ENCODE peak calls at places on chromosomes 7 and 10, in ten cellular contexts. X is Calu3, L is foreskin keratinocyte, U is upper lobe of right lung, T is HL-60, I is MCF 10A, W is cardiac fibroblast, F is fibroblast of mammary gland, H is pancreas, Q is lower leg skin. C is an unnamed sample.

GRCh38 chr10:10881132-10881813 is 136.4 kb upstream of the CELF2 start:
- DNase-seq in Q (no peak), W (no peak), F (no peak), I (no peak), U (no peak), H (no peak), X (no peak), L (no peak), T (no peak), C (no peak)

GRCh38 chr7:135900186-135900585 is 77.0 kb downstream of the MTPN start:
- DNase-seq in X (no peak), W (no peak), Q (no peak), H (no peak), T (no peak), L (no peak), I (no peak), F (no peak), U (no peak), C (no peak)

GRCh38 chr7:69654381-69654780 is 56.1 kb downstream of the AUTS2 start:
- DNase-seq in Q (no peak), I (no peak), W (peak; percentile 31), H (no peak), T (peak; percentile 53), X (no peak), F (peak; percentile 73), U (no peak), L (no peak), C (no peak)

GRCh38 chr10:124238367-124238766 is 145.0 kb upstream of the CHST15 start:
- DNase-seq in U (no peak), W (no peak), H (no peak), I (peak; percentile 31), X (no peak), Q (peak; percentile 65), L (peak; percentile 84), T (no peak), F (no peak), C (no peak)

GRCh38 chr10:132076578-132077081 is 10.9 kb downstream of the JAKMIP3 start:
- DNase-seq in W (no peak), H (no peak), L (no peak), U (no peak), T (no peak), F (no peak), Q (peak; percentile 75), X (no peak), I (no peak), C (peak; percentile 37)

GRCh38 chr7:157930441-157930840 is 593.6 kb downstream of the DNAJB6 start:
- DNase-seq in L (no peak), I (no peak), T (no peak), W (no peak), H (no peak), U (no peak), Q (peak; percentile 49), F (no peak), X (no peak), C (no peak)

GRCh38 chr7:15977663-15978062 is 291.2 kb upstream of the MEOX2 start:
- DNase-seq in X (no peak), U (no peak), H (no peak), F (peak; percentile 54), Q (no peak), I (no peak), T (no peak), W (peak; percentile 59), L (peak; percentile 13), C (no peak)

GRCh38 chr7:16465469-16466086 is at the start of gene SOSTDC1:
- DNase-seq in Q (no peak), T (no peak), H (no peak), U (no peak), X (peak; percentile 23), L (peak; percentile 60), I (no peak), F (peak; percentile 8), W (peak; percentile 10), C (peak; percentile 39)

GRCh38 chr10:97131702-97132101 is 54.1 kb downstream of the SLIT1 start:
- DNase-seq in W (peak; percentile 17), F (no peak), X (no peak), U (no peak), I (no peak), Q (no peak), L (no peak), H (no peak), T (no peak), C (no peak)

GRCh38 chr10:126527645-126528319 is 139.5 kb upstream of the ADAM12 start:
- DNase-seq in U (no peak), T (no peak), W (no peak), F (no peak), X (no peak), H (no peak), Q (peak; percentile 7), L (no peak), I (no peak), C (no peak)

GRCh38 chr10:3741688-3742461 is 43.1 kb downstream of the KLF6 start:
- DNase-seq in H (no peak), U (no peak), X (no peak), W (peak; percentile 22), T (no peak), L (peak; percentile 26), I (no peak), Q (no peak), F (peak; percentile 65), C (no peak)

GRCh38 chr7:3194501-3195141 is 106.4 kb upstream of the SDK1 start:
- DNase-seq in X (peak; percentile 95), L (peak; percentile 25), W (peak; percentile 91), Q (no peak), T (no peak), I (peak; percentile 34), U (no peak), H (no peak), F (peak; percentile 77), C (no peak)
- TF ChIP-seq CTCF in X (peak; percentile 87), L (no peak), W (peak; percentile 40), Q (no peak), T (no peak), I (no peak), U (peak; percentile 8), H (peak; percentile 30), F (peak; percentile 30), C (no peak)

GRCh38 chr7:130959743-130960207 is 225.8 kb upstream of the KLF14 start:
- DNase-seq in W (peak; percentile 80), U (no peak), T (peak; percentile 56), Q (no peak), F (peak; percentile 86), X (peak; percentile 63), H (no peak), I (peak; percentile 88), L (peak; percentile 72), C (no peak)
- TF ChIP-seq CTCF in W (peak; percentile 54), U (peak; percentile 35), T (peak; percentile 59), Q (no peak), F (peak; percentile 60), X (peak; percentile 58), H (no peak), I (peak; percentile 66), L (peak; percentile 71), C (no peak)

GRCh38 chr10:79246209-79246581 is 101.1 kb upstream of the PPIF start:
- DNase-seq in U (no peak), I (peak; percentile 21), T (no peak), L (no peak), H (peak; percentile 78), F (peak; percentile 49), X (peak; percentile 36), W (peak; percentile 49), Q (peak; percentile 92), C (no peak)
- TF ChIP-seq CTCF in U (no peak), I (no peak), T (no peak), L (no peak), H (no peak), F (no peak), X (no peak), W (no peak), Q (no peak), C (no peak)

DNA sequence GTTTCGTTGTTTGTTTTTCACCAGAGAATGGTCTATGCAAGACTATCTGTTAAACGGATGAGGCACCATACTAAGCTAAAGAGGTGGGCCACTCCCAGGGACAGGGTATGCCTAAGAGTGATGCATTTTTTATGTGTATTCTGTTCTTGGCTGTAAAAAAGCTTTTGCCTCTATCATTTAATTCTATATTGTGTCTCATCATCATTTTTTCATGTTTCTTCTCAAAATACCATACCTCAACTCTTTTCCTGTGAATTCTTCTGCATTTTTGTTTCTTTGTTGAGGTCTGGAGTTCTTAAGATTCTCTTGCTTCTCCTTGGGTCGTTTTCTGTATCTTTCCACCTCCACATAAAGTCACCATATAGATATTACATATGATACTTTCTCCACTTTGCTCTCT is 357.4 kb downstream of the GPR158 start:
- DNase-seq in Q (no peak), F (no peak), W (no peak), H (no peak), I (no peak), U (no peak), T (no peak), X (no peak), L (no peak), C (no peak)
- TF ChIP-seq CTCF in Q (no peak), F (no peak), W (no peak), H (no peak), I (no peak), U (no peak), T (no peak), X (no peak), L (no peak), C (no peak)

GRCh38 chr10:86972613-86973380 is 4.5 kb downstream of the ADIRF start:
- DNase-seq in U (no peak), I (no peak), X (no peak), L (no peak), T (no peak), F (no peak), Q (peak; percentile 87), W (no peak), H (peak; percentile 28), C (no peak)

GRCh38 chr10:86970887-86971145 is 2.5 kb downstream of the ADIRF start:
- DNase-seq in F (no peak), I (no peak), H (no peak), T (no peak), U (no peak), Q (no peak), X (no peak), W (no peak), L (no peak), C (no peak)

GRCh38 chr10:86969421-86970041 is 1.2 kb downstream of the ADIRF start:
- DNase-seq in I (peak; percentile 79), X (no peak), U (no peak), H (peak; percentile 37), Q (peak; percentile 88), W (peak; percentile 38), L (peak; percentile 87), T (no peak), F (peak; percentile 81), C (no peak)

GRCh38 chr10:86970152-86970886 is 2.0 kb downstream of the ADIRF start:
- DNase-seq in L (no peak), F (peak; percentile 67), X (no peak), U (peak; percentile 89), T (no peak), H (peak; percentile 75), I (peak; percentile 59), Q (peak; percentile 98), W (peak; percentile 34), C (peak; percentile 51)

GRCh38 chr10:86971146-86971991 is 3.1 kb downstream of the ADIRF start:
- DNase-seq in Q (peak; percentile 98), F (peak; percentile 90), U (peak; percentile 96), H (peak; percentile 96), I (peak; percentile 92), L (peak; percentile 84), W (peak; percentile 89), X (peak; percentile 75), T (peak; percentile 48), C (peak; percentile 95)
- TF ChIP-seq CTCF in Q (no peak), F (no peak), U (peak; percentile 7), H (no peak), I (no peak), L (peak; percentile 38), W (no peak), X (no peak), T (no peak), C (no peak)

GRCh38 chr10:60099998-60100747 is 193.8 kb upstream of the CCDC6 start:
- DNase-seq in I (peak; percentile 63), H (no peak), T (no peak), X (peak; percentile 39), F (peak; percentile 79), L (peak; percentile 34), W (peak; percentile 76), U (no peak), Q (no peak), C (no peak)
- TF ChIP-seq CTCF in I (peak; percentile 57), H (peak; percentile 45), T (no peak), X (peak; percentile 41), F (peak; percentile 58), L (peak; percentile 74), W (peak; percentile 37), U (peak; percentile 65), Q (no peak), C (no peak)

C was measured in mucosa of descending colon.